ENCODE peak calls at places on chromosomes 6 and 20, in nine cellular contexts. S is heart left ventricle, V is mesenchymal stem cell, R is right lobe of liver, Q is sigmoid colon, C is GM23248, E is esophagus muscularis mucosa, M is RWPE2, H is tibial nerve. O is an unnamed sample.

GRCh38 chr6:134589512-134589911 is 271.6 kb upstream of the SGK1 start:
- DNase-seq in E (no peak), R (no peak), Q (no peak), M (peak; percentile 91), V (peak; percentile 98), C (peak; percentile 99), H (no peak), S (no peak), O (peak; percentile 89)

GRCh38 chr6:158642805-158643489 is 1.6 kb downstream of the DYNLT1 start:
- DNase-seq in C (peak; percentile 43), V (peak; percentile 44), S (no peak), E (peak; percentile 77), M (no peak), R (no peak), H (no peak), Q (peak; percentile 25), O (peak; percentile 27)

GRCh38 chr6:150150458-150150820 is 7.6 kb downstream of the PPP1R14C start:
- DNase-seq in Q (no peak), H (no peak), S (no peak), M (no peak), R (no peak), E (no peak), C (no peak), V (no peak), O (no peak)

GRCh38 chr6:40545954-40546353 is 41.2 kb downstream of the LRFN2 start:
- DNase-seq in H (no peak), S (no peak), Q (peak; percentile 38), R (no peak), C (no peak), V (no peak), M (no peak), E (no peak), O (no peak)

GRCh38 chr6:76631641-76632040 is 559.2 kb upstream of the IMPG1 start:
- DNase-seq in E (no peak), Q (no peak), V (no peak), R (no peak), H (no peak), C (no peak), S (no peak), M (no peak), O (no peak)

GRCh38 chr6:139583420-139583819 is 209.0 kb upstream of the CITED2 start:
- DNase-seq in V (no peak), S (no peak), R (no peak), C (no peak), Q (no peak), H (no peak), M (no peak), E (no peak), O (peak; percentile 64)

GRCh38 chr6:100382767-100383195 is 81.9 kb downstream of the SIM1 start:
- DNase-seq in H (no peak), V (no peak), M (no peak), E (no peak), C (peak; percentile 24), S (no peak), R (no peak), Q (no peak), O (peak; percentile 10)

GRCh38 chr20:17895641-17896246 is 72.8 kb downstream of the SNX5 start:
- DNase-seq in S (peak; percentile 83), Q (peak; percentile 84), H (peak; percentile 57), M (no peak), C (peak; percentile 89), V (peak; percentile 28), E (no peak), R (peak; percentile 65), O (no peak)

GRCh38 chr6:37101991-37102298 is 68.0 kb upstream of the PIM1 start:
- DNase-seq in E (no peak), Q (no peak), M (no peak), S (no peak), C (no peak), R (no peak), V (no peak), H (no peak), O (no peak)

DNA sequence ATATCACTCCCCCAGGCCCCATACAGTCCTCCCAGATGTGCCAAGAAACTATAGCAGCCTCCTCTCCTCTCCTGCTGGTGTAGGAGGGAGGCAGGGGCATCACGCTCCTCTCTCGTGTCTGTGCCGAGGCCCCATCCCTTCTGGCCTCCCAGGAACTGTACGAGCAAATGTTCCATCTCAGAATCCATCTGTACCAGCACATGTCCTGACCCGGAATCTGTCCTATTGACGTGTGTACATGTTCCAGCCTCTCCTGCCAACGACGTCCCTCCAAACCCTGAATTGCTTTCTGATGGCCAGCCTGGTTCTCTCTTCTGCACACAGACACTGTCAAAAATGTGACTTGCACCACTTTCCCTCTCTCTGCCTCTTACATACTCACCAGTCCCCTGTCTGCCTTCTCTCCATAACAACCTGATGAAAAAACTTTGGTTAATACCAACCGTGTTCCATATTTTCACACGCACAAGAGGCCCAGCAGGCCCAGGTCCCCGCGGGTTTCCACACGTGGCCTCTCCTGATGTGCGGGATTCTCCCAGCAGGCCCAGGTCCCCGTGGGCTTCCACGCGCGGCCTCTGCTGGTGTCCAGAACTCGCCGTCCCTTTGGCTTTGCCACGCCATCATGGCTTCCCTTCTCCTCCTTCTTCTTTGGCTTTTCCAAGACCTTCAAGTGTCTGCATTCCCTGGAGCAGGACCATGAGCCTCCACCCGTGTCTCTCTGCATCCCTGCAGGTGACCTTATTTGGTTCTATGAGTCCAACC is 125.2 kb upstream of the THBS2 start:
- DNase-seq in Q (no peak), S (no peak), R (no peak), H (no peak), C (no peak), V (no peak), E (peak; percentile 70), M (no peak), O (no peak)
- H3K9me3 ChIP-seq in Q (no peaks in the 10 kb centered on the region), S (peaks cover 10% of the 10 kb centered on the region), R (no peaks in the 10 kb centered on the region), H (no peaks in the 10 kb centered on the region), C (no peaks in the 10 kb centered on the region), V (peaks cover 66% of the 10 kb centered on the region), E (no peaks in the 10 kb centered on the region), M (no peaks in the 10 kb centered on the region), O (peaks cover 12% of the 10 kb centered on the region)

DNA sequence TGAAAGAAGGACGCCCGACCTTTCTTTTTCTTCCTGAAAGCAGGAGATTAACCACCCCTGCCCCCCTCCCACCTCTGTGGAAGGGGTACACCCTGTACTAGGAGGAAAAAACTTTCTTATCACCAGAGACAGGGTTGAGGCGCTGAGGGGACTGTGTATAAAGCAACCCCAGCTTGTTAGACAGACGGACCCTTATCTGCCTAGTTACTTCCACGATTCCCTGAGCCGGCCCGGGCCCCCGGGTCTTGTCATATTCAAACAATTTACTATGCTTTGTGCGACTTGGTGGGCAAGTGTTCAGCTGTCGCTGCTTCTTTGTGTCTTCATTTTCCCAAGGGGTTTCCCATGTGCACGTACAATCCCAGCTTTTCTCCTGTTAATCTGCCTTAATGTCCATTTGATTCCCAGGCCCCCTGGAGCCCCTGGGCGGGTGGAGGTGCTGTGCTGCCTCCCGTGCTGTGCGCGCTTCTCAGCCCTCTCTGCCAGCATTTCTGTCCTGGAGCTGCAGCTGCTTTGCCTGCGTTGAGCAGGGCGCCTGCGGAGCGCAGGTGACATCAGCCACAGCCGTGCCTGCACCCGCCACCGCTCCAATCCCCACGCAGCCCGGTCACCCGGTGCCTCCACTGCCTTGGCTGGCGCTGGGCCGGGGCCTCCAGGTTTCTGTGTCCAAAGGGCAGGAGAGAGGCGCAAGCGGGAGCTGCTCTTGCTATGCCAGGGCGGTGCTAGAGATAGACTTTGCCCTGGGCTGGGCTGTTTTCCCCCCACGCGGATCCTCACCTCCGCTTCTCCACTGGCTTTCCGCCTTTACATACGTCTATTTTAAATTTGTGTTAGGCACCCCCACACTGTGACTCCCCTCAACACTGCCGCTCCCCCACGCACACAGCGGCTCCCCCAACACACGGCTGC is 96.2 kb downstream of the TTLL2 start:
- DNase-seq in R (no peak), V (no peak), C (no peak), S (no peak), H (no peak), E (no peak), Q (peak; percentile 55), M (no peak), O (no peak)
- H3K27ac ChIP-seq in R (no peak overlapping the region), V (no peak overlapping the region), C (no peak overlapping the region), S (no peak overlapping the region), H (no peak overlapping the region), E (no peak overlapping the region), Q (no peak overlapping the region), M (no peak overlapping the region), O (no peak overlapping the region)

GRCh38 chr6:27288136-27289044 is 23.7 kb downstream of the POM121L2 start:
- DNase-seq in C (no peak), M (no peak), H (no peak), S (no peak), E (no peak), V (no peak), Q (no peak), R (no peak), O (peak; percentile 33)

GRCh38 chr6:27290065-27290849 is 21.8 kb downstream of the POM121L2 start:
- DNase-seq in Q (no peak), C (no peak), E (no peak), V (no peak), S (no peak), M (no peak), H (no peak), R (no peak), O (no peak)

GRCh38 chr6:27290850-27291208 is 21.2 kb downstream of the POM121L2 start:
- DNase-seq in E (no peak), H (no peak), C (no peak), V (no peak), S (no peak), Q (no peak), R (no peak), M (no peak), O (no peak)

GRCh38 chr6:27286141-27286540 is 25.9 kb downstream of the POM121L2 start:
- DNase-seq in S (no peak), V (no peak), C (no peak), R (no peak), E (no peak), M (no peak), Q (no peak), H (no peak), O (peak; percentile 55)

GRCh38 chr6:27287751-27288135 is 24.3 kb downstream of the POM121L2 start:
- DNase-seq in C (no peak), S (no peak), H (no peak), V (no peak), E (no peak), M (no peak), R (no peak), Q (no peak), O (no peak)
- H3K4me1 ChIP-seq in C (no peaks in the 10 kb centered on the region), S (no peaks in the 10 kb centered on the region), H (no peaks in the 10 kb centered on the region), V (peaks cover 11% of the 10 kb centered on the region), E (peaks cover 3% of the 10 kb centered on the region), M (peaks cover 8% of the 10 kb centered on the region), R (no peaks in the 10 kb centered on the region), Q (no peaks in the 10 kb centered on the region), O (peaks cover 7% of the 10 kb centered on the region)

GRCh38 chr6:62819640-62820039 is 391.6 kb upstream of the FKBP1C start:
- DNase-seq in S (no peak), R (no peak), Q (no peak), M (no peak), C (no peak), V (no peak), H (no peak), E (no peak), O (no peak)
- H3K9me3 ChIP-seq in S (peaks cover 18% of the 10 kb centered on the region), R (no peaks in the 10 kb centered on the region), Q (no peaks in the 10 kb centered on the region), M (no peaks in the 10 kb centered on the region), C (no peaks in the 10 kb centered on the region), V (no peaks in the 10 kb centered on the region), H (no peaks in the 10 kb centered on the region), E (no peaks in the 10 kb centered on the region), O (no peaks in the 10 kb centered on the region)

O was measured in PC-3.